ENCODE peak calls at places on chromosomes 2 and 18, in six cellular contexts. One of them, this sample, is unnamed.

GRCh38 chr2:202687276-202687675 is 52.5 kb downstream of the FAM117B start:
- DNase-seq in A549: no peak
- DNase-seq in lower lobe of right lung: no peak
- DNase-seq in hepatocyte: no peak
- DNase-seq in cardiac muscle cell: no peak
- DNase-seq in effector memory CD4-positive, alpha-beta T cell: no peak
- DNase-seq in this sample: no peak

GRCh38 chr2:217955881-217956493 is 46.8 kb downstream of the TNS1 start:
- DNase-seq in hepatocyte: no peak
- DNase-seq in effector memory CD4-positive, alpha-beta T cell: no peak
- DNase-seq in cardiac muscle cell: no peak
- DNase-seq in A549: no peak
- DNase-seq in lower lobe of right lung: peak; percentile 17
- DNase-seq in this sample: no peak

GRCh38 chr2:192148241-192148619 is 46.5 kb downstream of the TMEFF2 start:
- DNase-seq in cardiac muscle cell: no peak
- DNase-seq in effector memory CD4-positive, alpha-beta T cell: no peak
- DNase-seq in A549: no peak
- DNase-seq in lower lobe of right lung: no peak
- DNase-seq in hepatocyte: no peak
- DNase-seq in this sample: no peak

GRCh38 chr2:151518802-151519201 is 109.1 kb downstream of the RIF1 start:
- DNase-seq in effector memory CD4-positive, alpha-beta T cell: no peak
- DNase-seq in cardiac muscle cell: peak; percentile 6
- DNase-seq in lower lobe of right lung: no peak
- DNase-seq in A549: no peak
- DNase-seq in hepatocyte: no peak
- DNase-seq in this sample: no peak

GRCh38 chr18:54004828-54005227 is 219.6 kb downstream of the MBD2 start:
- DNase-seq in A549: peak; percentile 13
- DNase-seq in hepatocyte: no peak
- DNase-seq in effector memory CD4-positive, alpha-beta T cell: no peak
- DNase-seq in cardiac muscle cell: peak; percentile 68
- DNase-seq in lower lobe of right lung: no peak
- DNase-seq in this sample: peak; percentile 9

GRCh38 chr18:62066121-62066818 is 120.6 kb downstream of the PIGN start:
- DNase-seq in lower lobe of right lung: no peak
- DNase-seq in effector memory CD4-positive, alpha-beta T cell: no peak
- DNase-seq in A549: no peak
- DNase-seq in hepatocyte: no peak
- DNase-seq in cardiac muscle cell: peak; percentile 8
- DNase-seq in this sample: no peak

GRCh38 chr2:221791840-221792239 is 219.7 kb upstream of the EPHA4 start:
- DNase-seq in hepatocyte: no peak
- DNase-seq in effector memory CD4-positive, alpha-beta T cell: no peak
- DNase-seq in lower lobe of right lung: no peak
- DNase-seq in cardiac muscle cell: no peak
- DNase-seq in A549: no peak
- DNase-seq in this sample: no peak

GRCh38 chr2:240214790-240215675 is 74.6 kb upstream of the OTOS start:
- DNase-seq in hepatocyte: no peak
- DNase-seq in cardiac muscle cell: no peak
- DNase-seq in effector memory CD4-positive, alpha-beta T cell: no peak
- DNase-seq in lower lobe of right lung: no peak
- DNase-seq in A549: no peak
- DNase-seq in this sample: no peak

GRCh38 chr18:36809590-36810381 is 19.0 kb downstream of the TPGS2 start:
- DNase-seq in hepatocyte: peak; percentile 83
- DNase-seq in cardiac muscle cell: peak; percentile 82
- DNase-seq in lower lobe of right lung: no peak
- DNase-seq in effector memory CD4-positive, alpha-beta T cell: no peak
- DNase-seq in A549: peak; percentile 59
- DNase-seq in this sample: peak; percentile 18

GRCh38 chr2:174510583-174511189 is 23.9 kb upstream of the GPR155 start:
- DNase-seq in cardiac muscle cell: no peak
- DNase-seq in hepatocyte: no peak
- DNase-seq in effector memory CD4-positive, alpha-beta T cell: no peak
- DNase-seq in lower lobe of right lung: no peak
- DNase-seq in A549: peak; percentile 62
- DNase-seq in this sample: no peak

GRCh38 chr2:19878268-19879046 is 23.3 kb downstream of the TTC32 start:
- DNase-seq in A549: no peak
- DNase-seq in lower lobe of right lung: no peak
- DNase-seq in hepatocyte: no peak
- DNase-seq in effector memory CD4-positive, alpha-beta T cell: no peak
- DNase-seq in cardiac muscle cell: no peak
- DNase-seq in this sample: no peak

GRCh38 chr2:46383113-46383395 is 85.8 kb downstream of the EPAS1 start:
- DNase-seq in lower lobe of right lung: no peak
- DNase-seq in cardiac muscle cell: no peak
- DNase-seq in A549: no peak
- DNase-seq in hepatocyte: no peak
- DNase-seq in effector memory CD4-positive, alpha-beta T cell: no peak
- DNase-seq in this sample: no peak

GRCh38 chr2:67329513-67329912 is 67.6 kb upstream of the ETAA1 start:
- DNase-seq in cardiac muscle cell: no peak
- DNase-seq in lower lobe of right lung: no peak
- DNase-seq in hepatocyte: no peak
- DNase-seq in A549: no peak
- DNase-seq in effector memory CD4-positive, alpha-beta T cell: no peak
- DNase-seq in this sample: no peak

GRCh38 chr2:156346731-156347130 is 14.2 kb upstream of the NR4A2 start:
- DNase-seq in lower lobe of right lung: no peak
- DNase-seq in effector memory CD4-positive, alpha-beta T cell: no peak
- DNase-seq in cardiac muscle cell: no peak
- DNase-seq in hepatocyte: no peak
- DNase-seq in A549: no peak
- DNase-seq in this sample: no peak

GRCh38 chr2:21163213-21163612 is 39.4 kb downstream of the TDRD15 start:
- DNase-seq in cardiac muscle cell: no peak
- DNase-seq in hepatocyte: no peak
- DNase-seq in A549: no peak
- DNase-seq in effector memory CD4-positive, alpha-beta T cell: no peak
- DNase-seq in lower lobe of right lung: no peak
- DNase-seq in this sample: no peak

GRCh38 chr18:49899647-49900330 is 86.5 kb upstream of the ACAA2 start:
- DNase-seq in lower lobe of right lung: no peak
- DNase-seq in hepatocyte: no peak
- DNase-seq in effector memory CD4-positive, alpha-beta T cell: no peak
- DNase-seq in A549: no peak
- DNase-seq in cardiac muscle cell: no peak
- DNase-seq in this sample: no peak

GRCh38 chr2:236659758-236660150 is 90.1 kb downstream of the ACKR3 start:
- DNase-seq in effector memory CD4-positive, alpha-beta T cell: no peak
- DNase-seq in cardiac muscle cell: peak; percentile 23
- DNase-seq in A549: peak; percentile 65
- DNase-seq in hepatocyte: peak; percentile 76
- DNase-seq in lower lobe of right lung: no peak
- DNase-seq in this sample: no peak

GRCh38 chr2:71465961-71466300 is 12.6 kb downstream of the DYSF start:
- DNase-seq in effector memory CD4-positive, alpha-beta T cell: no peak
- DNase-seq in cardiac muscle cell: no peak
- DNase-seq in A549: no peak
- DNase-seq in lower lobe of right lung: no peak
- DNase-seq in hepatocyte: no peak
- DNase-seq in this sample: no peak

GRCh38 chr2:17759805-17760204 is 5.9 kb downstream of the GEN1 start:
- DNase-seq in cardiac muscle cell: peak; percentile 74
- DNase-seq in effector memory CD4-positive, alpha-beta T cell: no peak
- DNase-seq in lower lobe of right lung: no peak
- DNase-seq in hepatocyte: no peak
- DNase-seq in A549: no peak
- DNase-seq in this sample: no peak

GRCh38 chr2:215003001-215003400 is 135.4 kb downstream of the ABCA12 start:
- DNase-seq in cardiac muscle cell: peak; percentile 46
- DNase-seq in hepatocyte: no peak
- DNase-seq in effector memory CD4-positive, alpha-beta T cell: no peak
- DNase-seq in lower lobe of right lung: no peak
- DNase-seq in A549: no peak
- DNase-seq in this sample: no peak

GRCh38 chr2:128641421-128642095 is 322.9 kb upstream of the HS6ST1 start:
- DNase-seq in A549: no peak
- DNase-seq in cardiac muscle cell: no peak
- DNase-seq in lower lobe of right lung: no peak
- DNase-seq in effector memory CD4-positive, alpha-beta T cell: no peak
- DNase-seq in hepatocyte: no peak
- DNase-seq in this sample: no peak

GRCh38 chr2:159450180-159450579 is 163.7 kb upstream of the WDSUB1 start:
- DNase-seq in effector memory CD4-positive, alpha-beta T cell: no peak
- DNase-seq in lower lobe of right lung: no peak
- DNase-seq in cardiac muscle cell: no peak
- DNase-seq in A549: no peak
- DNase-seq in hepatocyte: no peak
- DNase-seq in this sample: no peak

GRCh38 chr2:8885449-8886196 is 48.2 kb upstream of the KIDINS220 start:
- DNase-seq in hepatocyte: no peak
- DNase-seq in effector memory CD4-positive, alpha-beta T cell: no peak
- DNase-seq in lower lobe of right lung: no peak
- DNase-seq in cardiac muscle cell: no peak
- DNase-seq in A549: no peak
- DNase-seq in this sample: no peak

GRCh38 chr2:224884188-224884587 is 158.1 kb downstream of the DOCK10 start:
- DNase-seq in lower lobe of right lung: no peak
- DNase-seq in A549: peak; percentile 39
- DNase-seq in hepatocyte: no peak
- DNase-seq in effector memory CD4-positive, alpha-beta T cell: no peak
- DNase-seq in cardiac muscle cell: peak; percentile 70
- DNase-seq in this sample: no peak

GRCh38 chr2:47784349-47784851 is 1.5 kb downstream of the MSH6 start:
- DNase-seq in effector memory CD4-positive, alpha-beta T cell: no peak
- DNase-seq in lower lobe of right lung: no peak
- DNase-seq in A549: no peak
- DNase-seq in cardiac muscle cell: peak; percentile 32
- DNase-seq in hepatocyte: peak; percentile 44
- DNase-seq in this sample: no peak

GRCh38 chr2:86556508-86556907 is 6.7 kb downstream of the CHMP3 start:
- DNase-seq in hepatocyte: peak; percentile 13
- DNase-seq in A549: no peak
- DNase-seq in effector memory CD4-positive, alpha-beta T cell: no peak
- DNase-seq in lower lobe of right lung: no peak
- DNase-seq in cardiac muscle cell: no peak
- DNase-seq in this sample: no peak

GRCh38 chr2:74119324-74119723 is 28.4 kb downstream of the BOLA3 start:
- DNase-seq in effector memory CD4-positive, alpha-beta T cell: no peak
- DNase-seq in cardiac muscle cell: peak; percentile 25
- DNase-seq in lower lobe of right lung: no peak
- DNase-seq in hepatocyte: no peak
- DNase-seq in A549: no peak
- DNase-seq in this sample: no peak
- H3K4me3 ChIP-seq in effector memory CD4-positive, alpha-beta T cell: peak overlapping the region; percentile 98
- H3K4me3 ChIP-seq in cardiac muscle cell: peak overlapping the region; percentile 59
- H3K4me3 ChIP-seq in lower lobe of right lung: no peak overlapping the region
- H3K4me3 ChIP-seq in hepatocyte: no peak overlapping the region
- H3K4me3 ChIP-seq in A549: peak overlapping the region; percentile 53
- H3K4me3 ChIP-seq in this sample: no peak overlapping the region

DNA sequence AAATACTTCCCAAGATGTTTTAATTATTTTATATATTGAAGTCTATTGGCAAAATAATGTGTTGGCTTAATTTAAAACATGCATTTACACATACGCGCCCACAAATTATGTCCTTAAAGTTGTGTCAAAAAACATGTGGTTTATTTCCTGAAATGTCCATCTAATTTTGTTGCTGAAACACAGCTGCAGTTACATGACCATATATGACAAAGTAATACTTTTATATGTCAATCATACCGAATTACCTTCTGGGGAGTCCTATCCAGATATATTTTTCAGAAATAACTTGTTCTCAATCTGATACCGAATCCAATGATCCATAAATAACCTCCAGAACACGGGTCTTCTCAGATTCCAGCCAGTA is 2.5 kb downstream of the SCG2 start:
- DNase-seq in A549: no peak
- DNase-seq in effector memory CD4-positive, alpha-beta T cell: no peak
- DNase-seq in hepatocyte: no peak
- DNase-seq in cardiac muscle cell: peak; percentile 55
- DNase-seq in lower lobe of right lung: no peak
- DNase-seq in this sample: no peak
- H3K4me3 ChIP-seq in A549: no peak overlapping the region
- H3K4me3 ChIP-seq in effector memory CD4-positive, alpha-beta T cell: no peak overlapping the region
- H3K4me3 ChIP-seq in hepatocyte: no peak overlapping the region
- H3K4me3 ChIP-seq in cardiac muscle cell: no peak overlapping the region
- H3K4me3 ChIP-seq in lower lobe of right lung: no peak overlapping the region
- H3K4me3 ChIP-seq in this sample: no peak overlapping the region

GRCh38 chr2:50492452-50492851 is 539.5 kb downstream of the NRXN1 start:
- DNase-seq in cardiac muscle cell: peak; percentile 72
- DNase-seq in effector memory CD4-positive, alpha-beta T cell: no peak
- DNase-seq in hepatocyte: peak; percentile 78
- DNase-seq in lower lobe of right lung: no peak
- DNase-seq in A549: peak; percentile 64
- DNase-seq in this sample: no peak
- H3K4me3 ChIP-seq in cardiac muscle cell: no peak overlapping the region
- H3K4me3 ChIP-seq in effector memory CD4-positive, alpha-beta T cell: no peak overlapping the region
- H3K4me3 ChIP-seq in hepatocyte: no peak overlapping the region
- H3K4me3 ChIP-seq in lower lobe of right lung: peak overlapping the region; percentile 28
- H3K4me3 ChIP-seq in A549: no peak overlapping the region
- H3K4me3 ChIP-seq in this sample: no peak overlapping the region

DNA sequence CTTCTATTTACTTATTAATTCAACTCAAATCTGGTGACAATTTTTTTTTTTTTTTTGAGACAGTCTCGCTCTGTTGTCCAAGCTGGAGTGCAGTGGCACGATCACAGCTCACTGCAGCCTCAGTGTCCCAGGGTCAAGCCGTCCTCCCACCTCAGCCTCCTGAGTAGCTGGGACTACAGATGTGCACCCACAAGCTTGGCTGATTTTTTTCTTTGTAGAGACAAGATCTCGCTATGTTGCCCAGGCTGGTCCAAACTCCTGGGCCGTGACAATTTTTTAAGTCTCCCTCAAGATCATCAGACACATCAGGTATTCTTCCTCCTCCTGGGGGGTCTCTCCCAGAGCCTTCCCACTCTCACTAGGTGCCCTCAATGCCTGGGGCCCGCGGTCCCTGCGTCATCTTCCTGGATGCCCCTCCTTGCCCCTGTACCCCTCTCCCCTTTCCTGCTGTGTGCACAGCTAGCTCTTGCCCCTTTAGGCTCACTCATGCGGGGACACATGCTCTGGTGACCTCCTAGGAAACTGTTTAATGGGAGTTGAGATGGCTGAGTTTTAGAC is 38.0 kb downstream of the MAL start:
- DNase-seq in effector memory CD4-positive, alpha-beta T cell: no peak
- DNase-seq in hepatocyte: no peak
- DNase-seq in A549: no peak
- DNase-seq in lower lobe of right lung: no peak
- DNase-seq in cardiac muscle cell: no peak
- DNase-seq in this sample: no peak
- H3K4me3 ChIP-seq in effector memory CD4-positive, alpha-beta T cell: no peak overlapping the region
- H3K4me3 ChIP-seq in hepatocyte: no peak overlapping the region
- H3K4me3 ChIP-seq in A549: no peak overlapping the region
- H3K4me3 ChIP-seq in lower lobe of right lung: no peak overlapping the region
- H3K4me3 ChIP-seq in cardiac muscle cell: no peak overlapping the region
- H3K4me3 ChIP-seq in this sample: no peak overlapping the region

GRCh38 chr2:108778857-108779256 is 7.7 kb upstream of the CCDC138 start:
- DNase-seq in lower lobe of right lung: no peak
- DNase-seq in cardiac muscle cell: no peak
- DNase-seq in hepatocyte: no peak
- DNase-seq in A549: no peak
- DNase-seq in effector memory CD4-positive, alpha-beta T cell: no peak
- DNase-seq in this sample: no peak
- H3K4me3 ChIP-seq in lower lobe of right lung: no peak overlapping the region
- H3K4me3 ChIP-seq in cardiac muscle cell: no peak overlapping the region
- H3K4me3 ChIP-seq in hepatocyte: no peak overlapping the region
- H3K4me3 ChIP-seq in A549: no peak overlapping the region
- H3K4me3 ChIP-seq in effector memory CD4-positive, alpha-beta T cell: no peak overlapping the region
- H3K4me3 ChIP-seq in this sample: no peak overlapping the region